ENCODE peak calls at places on chromosomes 1 and 21, in seven cellular contexts. One of them, this sample, is unnamed.

GRCh38 chr21:32844076-32844475 is 72.5 kb upstream of the PAXBP1 start:
- DNase-seq in kidney epithelial cell: no peak
- DNase-seq in right lobe of liver: no peak
- DNase-seq in activated CD4-positive, alpha-beta T cell treated with anti-CD3 and anti-CD28 coated beads, Interleukin-2, amount 50 U/mL, for 1 hour: no peak
- DNase-seq in GM12864: no peak
- DNase-seq in endothelial cell: no peak
- DNase-seq in dorsolateral prefrontal cortex: no peak
- DNase-seq in this sample: no peak

GRCh38 chr1:162364498-162364897 is 12.2 kb downstream of the SPATA46 start:
- DNase-seq in dorsolateral prefrontal cortex: no peak
- DNase-seq in activated CD4-positive, alpha-beta T cell treated with anti-CD3 and anti-CD28 coated beads, Interleukin-2, amount 50 U/mL, for 1 hour: no peak
- DNase-seq in endothelial cell: no peak
- DNase-seq in right lobe of liver: peak
- DNase-seq in GM12864: no peak
- DNase-seq in kidney epithelial cell: no peak
- DNase-seq in this sample: no peak

GRCh38 chr1:7770939-7771672 is at the start of gene VAMP3:
- DNase-seq in activated CD4-positive, alpha-beta T cell treated with anti-CD3 and anti-CD28 coated beads, Interleukin-2, amount 50 U/mL, for 1 hour: peak
- DNase-seq in GM12864: no peak
- DNase-seq in endothelial cell: peak
- DNase-seq in kidney epithelial cell: no peak
- DNase-seq in dorsolateral prefrontal cortex: peak
- DNase-seq in right lobe of liver: peak
- DNase-seq in this sample: peak

GRCh38 chr1:184212649-184213314 is 161.3 kb downstream of the TSEN15 start:
- DNase-seq in dorsolateral prefrontal cortex: no peak
- DNase-seq in kidney epithelial cell: peak
- DNase-seq in right lobe of liver: no peak
- DNase-seq in activated CD4-positive, alpha-beta T cell treated with anti-CD3 and anti-CD28 coated beads, Interleukin-2, amount 50 U/mL, for 1 hour: no peak
- DNase-seq in GM12864: no peak
- DNase-seq in endothelial cell: no peak
- DNase-seq in this sample: no peak

GRCh38 chr1:179014123-179014522 is 11.6 kb upstream of the FAM20B start:
- DNase-seq in kidney epithelial cell: no peak
- DNase-seq in dorsolateral prefrontal cortex: no peak
- DNase-seq in GM12864: no peak
- DNase-seq in right lobe of liver: no peak
- DNase-seq in activated CD4-positive, alpha-beta T cell treated with anti-CD3 and anti-CD28 coated beads, Interleukin-2, amount 50 U/mL, for 1 hour: no peak
- DNase-seq in endothelial cell: no peak
- DNase-seq in this sample: no peak

GRCh38 chr1:178407662-178408061 is 89.1 kb downstream of the CLEC20A start:
- DNase-seq in endothelial cell: no peak
- DNase-seq in right lobe of liver: no peak
- DNase-seq in kidney epithelial cell: no peak
- DNase-seq in dorsolateral prefrontal cortex: no peak
- DNase-seq in activated CD4-positive, alpha-beta T cell treated with anti-CD3 and anti-CD28 coated beads, Interleukin-2, amount 50 U/mL, for 1 hour: no peak
- DNase-seq in GM12864: no peak
- DNase-seq in this sample: peak

GRCh38 chr1:46517932-46518498 is 28.4 kb downstream of the DMBX1 start:
- DNase-seq in right lobe of liver: no peak
- DNase-seq in dorsolateral prefrontal cortex: no peak
- DNase-seq in kidney epithelial cell: no peak
- DNase-seq in endothelial cell: no peak
- DNase-seq in GM12864: no peak
- DNase-seq in activated CD4-positive, alpha-beta T cell treated with anti-CD3 and anti-CD28 coated beads, Interleukin-2, amount 50 U/mL, for 1 hour: no peak
- DNase-seq in this sample: no peak

GRCh38 chr1:6200188-6200809 is 904 bp upstream of the RPL22 start:
- DNase-seq in activated CD4-positive, alpha-beta T cell treated with anti-CD3 and anti-CD28 coated beads, Interleukin-2, amount 50 U/mL, for 1 hour: no peak
- DNase-seq in GM12864: no peak
- DNase-seq in kidney epithelial cell: no peak
- DNase-seq in endothelial cell: no peak
- DNase-seq in right lobe of liver: no peak
- DNase-seq in dorsolateral prefrontal cortex: no peak
- DNase-seq in this sample: no peak

GRCh38 chr1:112954059-112954458 is 1.9 kb downstream of the SLC16A1 start:
- DNase-seq in GM12864: no peak
- DNase-seq in dorsolateral prefrontal cortex: no peak
- DNase-seq in kidney epithelial cell: no peak
- DNase-seq in endothelial cell: no peak
- DNase-seq in activated CD4-positive, alpha-beta T cell treated with anti-CD3 and anti-CD28 coated beads, Interleukin-2, amount 50 U/mL, for 1 hour: no peak
- DNase-seq in right lobe of liver: no peak
- DNase-seq in this sample: no peak

GRCh38 chr1:109475261-109475660 is 8.4 kb upstream of the ATXN7L2 start:
- DNase-seq in kidney epithelial cell: no peak
- DNase-seq in dorsolateral prefrontal cortex: no peak
- DNase-seq in right lobe of liver: no peak
- DNase-seq in activated CD4-positive, alpha-beta T cell treated with anti-CD3 and anti-CD28 coated beads, Interleukin-2, amount 50 U/mL, for 1 hour: no peak
- DNase-seq in GM12864: no peak
- DNase-seq in endothelial cell: no peak
- DNase-seq in this sample: no peak

GRCh38 chr1:163178628-163179027 is 24.1 kb downstream of the RGS5 start:
- DNase-seq in dorsolateral prefrontal cortex: no peak
- DNase-seq in right lobe of liver: no peak
- DNase-seq in GM12864: no peak
- DNase-seq in activated CD4-positive, alpha-beta T cell treated with anti-CD3 and anti-CD28 coated beads, Interleukin-2, amount 50 U/mL, for 1 hour: no peak
- DNase-seq in kidney epithelial cell: no peak
- DNase-seq in endothelial cell: no peak
- DNase-seq in this sample: no peak

GRCh38 chr1:42784946-42785693 is at the start of gene TMEM269:
- DNase-seq in dorsolateral prefrontal cortex: no peak
- DNase-seq in endothelial cell: peak
- DNase-seq in right lobe of liver: no peak
- DNase-seq in activated CD4-positive, alpha-beta T cell treated with anti-CD3 and anti-CD28 coated beads, Interleukin-2, amount 50 U/mL, for 1 hour: peak
- DNase-seq in GM12864: no peak
- DNase-seq in kidney epithelial cell: no peak
- DNase-seq in this sample: no peak

GRCh38 chr1:174836543-174836942 is 163.2 kb upstream of the CACYBP start:
- DNase-seq in endothelial cell: no peak
- DNase-seq in kidney epithelial cell: no peak
- DNase-seq in GM12864: no peak
- DNase-seq in right lobe of liver: no peak
- DNase-seq in activated CD4-positive, alpha-beta T cell treated with anti-CD3 and anti-CD28 coated beads, Interleukin-2, amount 50 U/mL, for 1 hour: no peak
- DNase-seq in dorsolateral prefrontal cortex: no peak
- DNase-seq in this sample: no peak

GRCh38 chr1:3170566-3171453 is 101.8 kb downstream of the PRDM16 start:
- DNase-seq in GM12864: no peak
- DNase-seq in right lobe of liver: peak
- DNase-seq in endothelial cell: no peak
- DNase-seq in activated CD4-positive, alpha-beta T cell treated with anti-CD3 and anti-CD28 coated beads, Interleukin-2, amount 50 U/mL, for 1 hour: no peak
- DNase-seq in kidney epithelial cell: no peak
- DNase-seq in dorsolateral prefrontal cortex: peak
- DNase-seq in this sample: no peak

GRCh38 chr1:112735752-112736151 is 20.6 kb upstream of the PPM1J start:
- DNase-seq in right lobe of liver: no peak
- DNase-seq in kidney epithelial cell: peak
- DNase-seq in activated CD4-positive, alpha-beta T cell treated with anti-CD3 and anti-CD28 coated beads, Interleukin-2, amount 50 U/mL, for 1 hour: no peak
- DNase-seq in GM12864: no peak
- DNase-seq in dorsolateral prefrontal cortex: no peak
- DNase-seq in endothelial cell: no peak
- DNase-seq in this sample: no peak

GRCh38 chr1:38028105-38028591 is 15.6 kb downstream of the UTP11 start:
- DNase-seq in GM12864: peak
- DNase-seq in right lobe of liver: no peak
- DNase-seq in kidney epithelial cell: no peak
- DNase-seq in endothelial cell: no peak
- DNase-seq in dorsolateral prefrontal cortex: no peak
- DNase-seq in activated CD4-positive, alpha-beta T cell treated with anti-CD3 and anti-CD28 coated beads, Interleukin-2, amount 50 U/mL, for 1 hour: no peak
- DNase-seq in this sample: peak

GRCh38 chr1:1169429-1170214 is 4.1 kb upstream of the TTLL10 start:
- DNase-seq in kidney epithelial cell: no peak
- DNase-seq in endothelial cell: no peak
- DNase-seq in right lobe of liver: no peak
- DNase-seq in dorsolateral prefrontal cortex: no peak
- DNase-seq in activated CD4-positive, alpha-beta T cell treated with anti-CD3 and anti-CD28 coated beads, Interleukin-2, amount 50 U/mL, for 1 hour: no peak
- DNase-seq in GM12864: no peak
- DNase-seq in this sample: no peak

GRCh38 chr1:103514920-103515503 is 10.5 kb upstream of the RNPC3 start:
- DNase-seq in right lobe of liver: no peak
- DNase-seq in GM12864: peak
- DNase-seq in dorsolateral prefrontal cortex: no peak
- DNase-seq in endothelial cell: peak
- DNase-seq in kidney epithelial cell: no peak
- DNase-seq in activated CD4-positive, alpha-beta T cell treated with anti-CD3 and anti-CD28 coated beads, Interleukin-2, amount 50 U/mL, for 1 hour: no peak
- DNase-seq in this sample: peak

GRCh38 chr1:83692524-83693336 is 306.2 kb downstream of the TTLL7 start:
- DNase-seq in endothelial cell: peak
- DNase-seq in kidney epithelial cell: peak
- DNase-seq in GM12864: no peak
- DNase-seq in activated CD4-positive, alpha-beta T cell treated with anti-CD3 and anti-CD28 coated beads, Interleukin-2, amount 50 U/mL, for 1 hour: peak
- DNase-seq in dorsolateral prefrontal cortex: no peak
- DNase-seq in right lobe of liver: peak
- DNase-seq in this sample: peak

This sample was measured in NCI-H345.